ENCODE peak calls at places on chromosomes 1 and 21, in six cellular contexts. I is H1, D is SK-N-SH, Y is K562, B is GM12878, W is HepG2. P is an unnamed sample.

GRCh38 chr1:118914379-118915161 is 73.6 kb downstream of the TBX15 start:
- DNase-seq in I (no peak), D (no peak), Y (no peak), B (peak), W (peak), P (no peak)

GRCh38 chr1:157626099-157626498 is 28.2 kb upstream of the FCRL4 start:
- DNase-seq in I (peak), D (no peak), Y (peak), B (peak), W (peak), P (peak)

GRCh38 chr1:154418898-154419619 is 13.9 kb downstream of the IL6R start:
- DNase-seq in I (no peak), D (no peak), Y (no peak), B (no peak), W (no peak), P (no peak)

GRCh38 chr1:167720965-167721616 is 691 bp upstream of the MPZL1 start:
- DNase-seq in I (no peak), D (peak), Y (no peak), B (no peak), W (peak), P (peak)

GRCh38 chr1:19377812-19378718 is 65.9 kb downstream of the SLC66A1 start:
- DNase-seq in I (no peak), D (no peak), Y (no peak), B (no peak), W (no peak), P (no peak)

GRCh38 chr1:225896937-225897549 is 8.1 kb upstream of the LEFTY1 start:
- DNase-seq in I (no peak), D (no peak), Y (peak), B (peak), W (peak), P (no peak)

GRCh38 chr1:24373044-24373443 is 40.5 kb downstream of the STPG1 start:
- DNase-seq in I (no peak), D (no peak), Y (no peak), B (no peak), W (no peak), P (no peak)

GRCh38 chr1:24043345-24044032 is 63.4 kb upstream of the SRSF10 start:
- DNase-seq in I (no peak), D (no peak), Y (no peak), B (no peak), W (no peak), P (no peak)

GRCh38 chr1:19322481-19322880 is 10.4 kb downstream of the SLC66A1 start:
- DNase-seq in I (no peak), D (no peak), Y (no peak), B (no peak), W (no peak), P (no peak)

GRCh38 chr21:43775795-43776430 is at the start of gene CSTB:
- DNase-seq in I (peak), D (peak), Y (no peak), B (no peak), W (peak), P (peak)

GRCh38 chr1:65279092-65279448 is 30.3 kb upstream of the DNAJC6 start:
- DNase-seq in I (no peak), D (peak), Y (no peak), B (no peak), W (no peak), P (no peak)

GRCh38 chr1:21238141-21238800 is 52.0 kb downstream of the ECE1 start:
- DNase-seq in I (no peak), D (no peak), Y (no peak), B (no peak), W (no peak), P (no peak)

GRCh38 chr1:11594222-11594621 is 60.0 kb downstream of the FBXO2 start:
- DNase-seq in I (no peak), D (peak), Y (no peak), B (no peak), W (peak), P (no peak)

GRCh38 chr1:164369698-164370365 is 189.2 kb upstream of the PBX1 start:
- DNase-seq in I (no peak), D (no peak), Y (no peak), B (no peak), W (no peak), P (no peak)

GRCh38 chr1:117003253-117003875 is 1.8 kb downstream of the CD101 start:
- DNase-seq in I (no peak), D (no peak), Y (no peak), B (no peak), W (no peak), P (peak)

GRCh38 chr1:244092293-244093264 is 41.5 kb downstream of the ZBTB18 start:
- DNase-seq in I (no peak), D (no peak), Y (no peak), B (no peak), W (no peak), P (no peak)

GRCh38 chr1:151156515-151156819 is at the start of gene TNFAIP8L2:
- DNase-seq in I (no peak), D (no peak), Y (peak), B (peak), W (no peak), P (peak)

GRCh38 chr1:1943834-1944570 is 24.9 kb upstream of the TMEM52 start:
- DNase-seq in I (peak), D (peak), Y (peak), B (no peak), W (peak), P (peak)

GRCh38 chr21:44626262-44626661 is 631 bp upstream of the KRTAP10-9 start:
- DNase-seq in I (peak), D (no peak), Y (no peak), B (no peak), W (no peak), P (no peak)

GRCh38 chr1:203467550-203467921 is 8.1 kb upstream of the PRELP start:
- DNase-seq in I (no peak), D (no peak), Y (no peak), B (no peak), W (no peak), P (no peak)

GRCh38 chr1:168320805-168321577 is 40.3 kb downstream of the TBX19 start:
- DNase-seq in I (no peak), D (no peak), Y (peak), B (no peak), W (peak), P (no peak)

GRCh38 chr21:33089439-33089838 is 19.5 kb downstream of the OLIG1 start:
- DNase-seq in I (no peak), D (no peak), Y (no peak), B (no peak), W (no peak), P (peak)

GRCh38 chr21:42651515-42652401 is 1.7 kb upstream of the PDE9A start:
- DNase-seq in I (no peak), D (no peak), Y (no peak), B (no peak), W (no peak), P (no peak)

GRCh38 chr21:41928621-41929220 is 25.1 kb downstream of the C2CD2 start:
- DNase-seq in I (no peak), D (no peak), Y (no peak), B (peak), W (no peak), P (no peak)

GRCh38 chr1:209576798-209577197 is 6.7 kb upstream of the CAMK1G start:
- DNase-seq in I (peak), D (peak), Y (peak), B (peak), W (peak), P (peak)

GRCh38 chr1:220884109-220884980 is 5.1 kb downstream of the HLX start:
- DNase-seq in I (peak), D (no peak), Y (no peak), B (no peak), W (no peak), P (no peak)

GRCh38 chr1:155455588-155456195 is 106.9 kb downstream of the ASH1L start:
- DNase-seq in I (no peak), D (peak), Y (no peak), B (no peak), W (no peak), P (no peak)

GRCh38 chr21:42277593-42277992 is 37.6 kb downstream of the TFF3 start:
- DNase-seq in I (no peak), D (no peak), Y (no peak), B (no peak), W (no peak), P (no peak)

GRCh38 chr1:243470492-243470891 is 214.7 kb downstream of the SDCCAG8 start:
- DNase-seq in I (no peak), D (no peak), Y (no peak), B (no peak), W (no peak), P (no peak)

GRCh38 chr1:42340898-42341297 is 5.9 kb upstream of the FOXJ3 start:
- DNase-seq in I (no peak), D (no peak), Y (no peak), B (no peak), W (no peak), P (no peak)

GRCh38 chr1:42747125-42747524 is 7.1 kb upstream of the CLDN19 start:
- DNase-seq in I (peak), D (peak), Y (peak), B (no peak), W (no peak), P (no peak)

GRCh38 chr1:222064388-222065201 is 322.7 kb upstream of the DUSP10 start:
- DNase-seq in I (no peak), D (no peak), Y (no peak), B (no peak), W (no peak), P (no peak)

GRCh38 chr1:217574265-217574949 is 56.5 kb downstream of the GPATCH2 start:
- DNase-seq in I (no peak), D (no peak), Y (no peak), B (no peak), W (peak), P (no peak)

GRCh38 chr1:33257759-33258712 is 1.7 kb downstream of the ZNF362 start:
- DNase-seq in I (no peak), D (no peak), Y (no peak), B (no peak), W (peak), P (no peak)

GRCh38 chr1:223737342-223737741 is 25.0 kb downstream of the CAPN2 start:
- DNase-seq in I (no peak), D (no peak), Y (no peak), B (no peak), W (no peak), P (no peak)

GRCh38 chr1:28239004-28239403 is 3.1 kb downstream of the ATP5IF1 start:
- DNase-seq in I (no peak), D (no peak), Y (no peak), B (no peak), W (no peak), P (no peak)

GRCh38 chr1:28240024-28240423 is 4.1 kb downstream of the ATP5IF1 start:
- DNase-seq in I (no peak), D (no peak), Y (no peak), B (no peak), W (no peak), P (no peak)

GRCh38 chr1:28235746-28236655 is at the start of gene ATP5IF1:
- DNase-seq in I (peak), D (peak), Y (peak), B (peak), W (peak), P (peak)

GRCh38 chr1:28233264-28233606 is 406 bp upstream of the DNAJC8 start:
- DNase-seq in I (no peak), D (no peak), Y (no peak), B (no peak), W (no peak), P (no peak)

GRCh38 chr1:28236656-28237331 is 870 bp downstream of the ATP5IF1 start:
- DNase-seq in I (no peak), D (peak), Y (peak), B (no peak), W (no peak), P (no peak)
- TF ChIP-seq GABPA in I (no peak), D (no peak), Y (no peak), B (no peak), W (no peak), P (no peak)

DNA sequence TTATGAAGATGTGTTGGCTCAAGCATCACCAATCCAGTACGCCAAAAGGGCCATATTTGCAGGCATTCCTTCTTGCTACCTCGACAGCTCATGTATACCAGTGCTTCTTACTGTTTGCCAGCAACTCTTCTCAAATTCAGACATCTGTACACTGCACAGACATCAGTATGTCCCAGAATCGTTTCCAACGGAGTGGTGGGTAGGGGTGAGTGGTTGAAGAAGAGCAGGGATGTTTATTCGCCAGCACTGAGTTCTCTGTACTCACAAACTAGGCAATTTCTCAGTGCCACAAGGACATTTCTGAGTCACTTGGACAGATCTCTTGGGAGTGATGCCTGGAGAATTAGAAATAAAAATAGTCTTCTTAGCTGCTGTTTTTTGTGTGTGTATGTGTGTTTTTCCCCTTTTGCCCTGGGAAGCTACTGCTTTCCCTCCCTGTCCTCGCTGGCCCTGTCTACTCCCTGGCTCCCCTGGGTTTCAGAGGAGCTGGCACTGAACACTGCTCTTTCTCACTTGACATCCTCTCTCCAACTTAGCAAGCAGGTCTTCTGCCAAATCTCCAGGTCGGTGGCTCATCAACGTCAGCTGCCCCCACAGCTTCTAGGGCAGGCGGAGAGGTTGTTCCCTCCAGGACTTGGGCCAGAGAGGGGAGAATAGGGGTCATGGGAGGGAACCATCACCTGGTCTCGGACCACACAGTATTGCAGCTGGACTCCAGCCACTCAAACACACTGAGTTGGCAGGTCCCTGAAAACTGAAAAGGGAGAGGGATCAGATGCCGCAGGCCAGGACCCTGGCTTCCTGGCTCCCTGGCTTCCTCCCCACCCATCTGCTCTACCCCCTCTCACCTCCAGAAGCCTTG is 90.5 kb downstream of the NMNAT2 start:
- DNase-seq in I (no peak), D (no peak), Y (no peak), B (no peak), W (no peak), P (no peak)
- TF ChIP-seq GABPA in I (no peak), D (no peak), Y (no peak), B (no peak), W (no peak), P (no peak)

DNA sequence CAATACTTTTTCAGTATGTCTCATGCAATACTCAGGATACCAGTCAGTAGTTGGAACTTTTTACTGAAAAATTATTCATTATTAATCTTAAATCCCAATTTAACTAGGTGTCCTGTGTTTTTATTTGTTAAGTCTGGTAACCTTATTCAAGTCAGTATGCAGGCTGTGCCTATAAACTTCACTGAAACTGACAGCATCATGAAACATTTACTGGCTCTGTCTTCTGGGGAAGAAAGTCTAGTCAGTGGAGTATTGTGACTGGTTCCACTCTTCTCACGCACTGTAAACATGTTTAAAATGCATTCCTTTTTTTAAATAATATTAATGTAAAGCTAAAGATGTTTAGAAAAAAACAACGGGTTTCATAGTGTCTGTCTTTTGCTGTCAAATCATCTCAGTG is 739.8 kb downstream of the LTN1 start:
- DNase-seq in I (no peak), D (no peak), Y (no peak), B (no peak), W (no peak), P (no peak)
- TF ChIP-seq GABPA in I (no peak), D (no peak), Y (no peak), B (no peak), W (no peak), P (no peak)

GRCh38 chr1:159430985-159431384 is 1.0 kb upstream of the OR10J4 start:
- DNase-seq in I (no peak), D (no peak), Y (no peak), B (no peak), W (no peak), P (no peak)
- TF ChIP-seq GABPA in I (no peak), D (no peak), Y (no peak), B (no peak), W (no peak), P (no peak)

GRCh38 chr1:183242556-183242955 is 56.5 kb downstream of the LAMC2 start:
- DNase-seq in I (no peak), D (no peak), Y (no peak), B (no peak), W (no peak), P (no peak)
- TF ChIP-seq GABPA in I (no peak), D (no peak), Y (no peak), B (no peak), W (no peak), P (no peak)

DNA sequence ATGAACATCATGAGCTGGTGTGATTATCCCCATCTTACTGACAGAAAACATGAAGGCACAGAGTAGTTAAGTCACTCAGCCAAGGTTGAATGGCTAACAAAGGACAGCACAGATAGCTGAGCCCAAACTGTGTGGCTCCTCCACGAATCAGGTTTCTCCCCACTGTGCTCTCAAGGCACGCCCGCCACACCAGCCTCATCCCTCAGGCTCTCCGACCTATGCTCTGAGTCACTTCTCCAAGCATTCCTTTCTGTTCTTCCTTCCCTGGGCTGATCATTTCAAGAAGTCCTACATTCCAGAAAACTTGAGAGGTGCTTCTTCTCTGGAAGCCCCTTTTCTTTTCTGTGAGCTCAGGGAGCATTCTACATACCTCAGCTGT is 25.3 kb upstream of the SDC3 start:
- DNase-seq in I (no peak), D (no peak), Y (no peak), B (no peak), W (no peak), P (no peak)
- TF ChIP-seq GABPA in I (no peak), D (no peak), Y (no peak), B (no peak), W (no peak), P (no peak)

GRCh38 chr1:93694039-93694438 is 12.4 kb upstream of the BCAR3 start:
- DNase-seq in I (no peak), D (no peak), Y (no peak), B (no peak), W (no peak), P (no peak)
- TF ChIP-seq GABPA in I (no peak), D (no peak), Y (no peak), B (no peak), W (no peak), P (no peak)